ENCODE peak calls at places on chromosome 2, in six cellular contexts. One of them, this sample, is unnamed. For H3K4me1 and H3K27me3, the result is how much of the 10 kb centered on the place peaks cover.

GRCh38 chr2:237448171-237448570 is 34.2 kb upstream of the COL6A3 start:
- DNase-seq in spleen: no peak
- DNase-seq in neuronal stem cell: no peak
- DNase-seq in lung: no peak
- DNase-seq in CD8-positive, alpha-beta T cell: no peak
- DNase-seq in left ventricle myocardium inferior: no peak
- DNase-seq in this sample: no peak

GRCh38 chr2:127541849-127542630 is 6.6 kb downstream of the MYO7B start:
- DNase-seq in spleen: no peak
- DNase-seq in neuronal stem cell: no peak
- DNase-seq in lung: no peak
- DNase-seq in CD8-positive, alpha-beta T cell: no peak
- DNase-seq in left ventricle myocardium inferior: no peak
- DNase-seq in this sample: no peak

GRCh38 chr2:168015274-168015953 is 232.0 kb downstream of the STK39 start:
- DNase-seq in spleen: no peak
- DNase-seq in neuronal stem cell: no peak
- DNase-seq in lung: no peak
- DNase-seq in CD8-positive, alpha-beta T cell: no peak
- DNase-seq in left ventricle myocardium inferior: no peak
- DNase-seq in this sample: no peak

GRCh38 chr2:85248741-85249524 is 78.9 kb downstream of the TGOLN2 start:
- DNase-seq in spleen: peak
- DNase-seq in neuronal stem cell: no peak
- DNase-seq in lung: no peak
- DNase-seq in CD8-positive, alpha-beta T cell: no peak
- DNase-seq in left ventricle myocardium inferior: peak
- DNase-seq in this sample: peak

GRCh38 chr2:27494944-27495554 is at the start of gene FNDC4:
- DNase-seq in spleen: peak
- DNase-seq in neuronal stem cell: peak
- DNase-seq in lung: no peak
- DNase-seq in CD8-positive, alpha-beta T cell: no peak
- DNase-seq in left ventricle myocardium inferior: peak
- DNase-seq in this sample: no peak

GRCh38 chr2:169095631-169096105 is 26.3 kb downstream of the DHRS9 start:
- DNase-seq in spleen: no peak
- DNase-seq in neuronal stem cell: no peak
- DNase-seq in lung: no peak
- DNase-seq in CD8-positive, alpha-beta T cell: no peak
- DNase-seq in left ventricle myocardium inferior: no peak
- DNase-seq in this sample: no peak

GRCh38 chr2:694174-694573 is 17.0 kb upstream of the TMEM18 start:
- DNase-seq in spleen: no peak
- DNase-seq in neuronal stem cell: no peak
- DNase-seq in lung: no peak
- DNase-seq in CD8-positive, alpha-beta T cell: no peak
- DNase-seq in left ventricle myocardium inferior: no peak
- DNase-seq in this sample: no peak

GRCh38 chr2:158651358-158652057 is 143.6 kb upstream of the DAPL1 start:
- DNase-seq in spleen: no peak
- DNase-seq in neuronal stem cell: no peak
- DNase-seq in lung: no peak
- DNase-seq in CD8-positive, alpha-beta T cell: no peak
- DNase-seq in left ventricle myocardium inferior: peak
- DNase-seq in this sample: peak

GRCh38 chr2:162678551-162678950 is 160.0 kb downstream of the KCNH7 start:
- DNase-seq in spleen: no peak
- DNase-seq in neuronal stem cell: no peak
- DNase-seq in lung: no peak
- DNase-seq in CD8-positive, alpha-beta T cell: no peak
- DNase-seq in left ventricle myocardium inferior: no peak
- DNase-seq in this sample: no peak

GRCh38 chr2:163709270-163709669 is 26.5 kb downstream of the FIGN start:
- DNase-seq in spleen: no peak
- DNase-seq in neuronal stem cell: no peak
- DNase-seq in lung: no peak
- DNase-seq in CD8-positive, alpha-beta T cell: no peak
- DNase-seq in left ventricle myocardium inferior: no peak
- DNase-seq in this sample: no peak

GRCh38 chr2:197920581-197921213 is 116.3 kb downstream of the PLCL1 start:
- DNase-seq in spleen: no peak
- DNase-seq in neuronal stem cell: no peak
- DNase-seq in lung: no peak
- DNase-seq in CD8-positive, alpha-beta T cell: no peak
- DNase-seq in left ventricle myocardium inferior: no peak
- DNase-seq in this sample: no peak

GRCh38 chr2:11925295-11925694 is 178.9 kb downstream of the LPIN1 start:
- DNase-seq in spleen: no peak
- DNase-seq in neuronal stem cell: no peak
- DNase-seq in lung: no peak
- DNase-seq in CD8-positive, alpha-beta T cell: no peak
- DNase-seq in left ventricle myocardium inferior: no peak
- DNase-seq in this sample: no peak

GRCh38 chr2:217847552-217848350 is 155.0 kb downstream of the TNS1 start:
- DNase-seq in spleen: peak
- DNase-seq in neuronal stem cell: no peak
- DNase-seq in lung: no peak
- DNase-seq in CD8-positive, alpha-beta T cell: no peak
- DNase-seq in left ventricle myocardium inferior: no peak
- DNase-seq in this sample: no peak

GRCh38 chr2:1140389-1141003 is 189.8 kb downstream of the SNTG2 start:
- DNase-seq in spleen: no peak
- DNase-seq in neuronal stem cell: peak
- DNase-seq in lung: no peak
- DNase-seq in CD8-positive, alpha-beta T cell: no peak
- DNase-seq in left ventricle myocardium inferior: no peak
- DNase-seq in this sample: no peak

GRCh38 chr2:114222331-114222730 is 220.1 kb upstream of the DPP10 start:
- DNase-seq in spleen: no peak
- DNase-seq in neuronal stem cell: no peak
- DNase-seq in lung: no peak
- DNase-seq in CD8-positive, alpha-beta T cell: no peak
- DNase-seq in left ventricle myocardium inferior: no peak
- DNase-seq in this sample: no peak

GRCh38 chr2:38554973-38555595 is 47.6 kb downstream of the HNRNPLL start:
- DNase-seq in spleen: no peak
- DNase-seq in neuronal stem cell: no peak
- DNase-seq in lung: no peak
- DNase-seq in CD8-positive, alpha-beta T cell: no peak
- DNase-seq in left ventricle myocardium inferior: no peak
- DNase-seq in this sample: no peak

GRCh38 chr2:112733449-112733848 is 12.6 kb downstream of the NT5DC4 start:
- DNase-seq in spleen: no peak
- DNase-seq in neuronal stem cell: no peak
- DNase-seq in lung: no peak
- DNase-seq in CD8-positive, alpha-beta T cell: no peak
- DNase-seq in left ventricle myocardium inferior: no peak
- DNase-seq in this sample: no peak

GRCh38 chr2:165122521-165122920 is 81.3 kb downstream of the SCN3A start:
- DNase-seq in spleen: no peak
- DNase-seq in neuronal stem cell: no peak
- DNase-seq in lung: no peak
- DNase-seq in CD8-positive, alpha-beta T cell: no peak
- DNase-seq in left ventricle myocardium inferior: no peak
- DNase-seq in this sample: no peak

GRCh38 chr2:112784199-112785189 is at the start of gene IL1A:
- DNase-seq in spleen: no peak
- DNase-seq in neuronal stem cell: peak
- DNase-seq in lung: no peak
- DNase-seq in CD8-positive, alpha-beta T cell: no peak
- DNase-seq in left ventricle myocardium inferior: no peak
- DNase-seq in this sample: peak

GRCh38 chr2:202165945-202166344 is 72.5 kb downstream of the SUMO1 start:
- DNase-seq in spleen: no peak
- DNase-seq in neuronal stem cell: no peak
- DNase-seq in lung: no peak
- DNase-seq in CD8-positive, alpha-beta T cell: no peak
- DNase-seq in left ventricle myocardium inferior: no peak
- DNase-seq in this sample: no peak

GRCh38 chr2:202169826-202170424 is 68.5 kb downstream of the SUMO1 start:
- DNase-seq in spleen: no peak
- DNase-seq in neuronal stem cell: no peak
- DNase-seq in lung: no peak
- DNase-seq in CD8-positive, alpha-beta T cell: no peak
- DNase-seq in left ventricle myocardium inferior: no peak
- DNase-seq in this sample: no peak

GRCh38 chr2:202169131-202169530 is 69.3 kb downstream of the SUMO1 start:
- DNase-seq in spleen: no peak
- DNase-seq in neuronal stem cell: no peak
- DNase-seq in lung: no peak
- DNase-seq in CD8-positive, alpha-beta T cell: no peak
- DNase-seq in left ventricle myocardium inferior: no peak
- DNase-seq in this sample: no peak

GRCh38 chr2:202161106-202161836 is 77.1 kb downstream of the SUMO1 start:
- DNase-seq in spleen: no peak
- DNase-seq in neuronal stem cell: no peak
- DNase-seq in lung: no peak
- DNase-seq in CD8-positive, alpha-beta T cell: no peak
- DNase-seq in left ventricle myocardium inferior: no peak
- DNase-seq in this sample: no peak

DNA sequence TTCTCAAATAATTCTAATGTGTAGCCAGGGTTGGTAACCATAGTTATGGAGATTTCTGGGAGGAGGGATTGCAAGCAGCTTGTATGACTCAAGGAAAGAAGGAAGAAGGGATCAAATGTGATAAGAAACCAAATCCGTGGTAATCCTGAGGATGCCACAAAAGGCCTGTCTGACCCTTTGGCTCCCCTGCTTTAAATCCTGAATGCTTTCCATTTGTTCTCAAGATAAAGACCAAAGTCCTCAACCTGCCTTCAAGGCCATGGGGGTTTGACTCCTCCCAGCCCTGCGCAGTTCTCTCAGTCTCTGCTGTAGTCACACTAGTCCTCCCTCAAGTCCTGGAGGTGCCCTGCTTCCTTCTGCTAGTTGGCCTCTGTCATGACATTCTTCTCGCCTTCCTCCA is 74.0 kb downstream of the SUMO1 start:
- DNase-seq in spleen: no peak
- DNase-seq in neuronal stem cell: peak
- DNase-seq in lung: no peak
- DNase-seq in CD8-positive, alpha-beta T cell: no peak
- DNase-seq in left ventricle myocardium inferior: no peak
- DNase-seq in this sample: peak
- H3K4me3 ChIP-seq in spleen: no peak
- H3K4me3 ChIP-seq in neuronal stem cell: no peak
- H3K4me3 ChIP-seq in lung: no peak
- H3K4me3 ChIP-seq in CD8-positive, alpha-beta T cell: no peak
- H3K4me3 ChIP-seq in left ventricle myocardium inferior: no peak
- H3K4me3 ChIP-seq in this sample: no peak

DNA sequence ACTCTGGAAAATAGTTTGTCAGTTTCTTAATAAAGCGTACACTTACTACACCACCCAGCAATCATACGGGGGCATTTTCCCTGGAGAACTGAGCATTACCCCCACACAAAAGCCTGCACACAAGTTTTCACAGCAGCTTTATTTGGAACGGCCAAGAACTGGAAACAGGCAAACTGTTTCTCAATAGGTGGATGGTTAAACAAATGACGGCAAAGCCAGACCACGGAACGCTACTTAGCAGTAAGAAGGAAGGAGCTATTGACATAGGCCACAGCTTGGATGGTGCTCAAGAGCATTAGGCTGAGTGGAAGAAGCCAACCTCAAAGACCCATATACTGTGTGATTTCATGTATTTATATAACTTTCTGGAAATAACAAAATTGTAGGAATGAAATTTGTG is 9.0 kb downstream of the MALL start:
- DNase-seq in spleen: no peak
- DNase-seq in neuronal stem cell: no peak
- DNase-seq in lung: peak
- DNase-seq in CD8-positive, alpha-beta T cell: no peak
- DNase-seq in left ventricle myocardium inferior: no peak
- DNase-seq in this sample: no peak
- H3K4me1 ChIP-seq in spleen: under half
- H3K4me1 ChIP-seq in neuronal stem cell: under half
- H3K4me1 ChIP-seq in lung: under half
- H3K4me1 ChIP-seq in CD8-positive, alpha-beta T cell: under half
- H3K4me1 ChIP-seq in left ventricle myocardium inferior: under half
- H3K4me1 ChIP-seq in this sample: under half

GRCh38 chr2:44941551-44942234 is at the start of gene SIX3:
- DNase-seq in spleen: peak
- DNase-seq in neuronal stem cell: peak
- DNase-seq in lung: no peak
- DNase-seq in CD8-positive, alpha-beta T cell: no peak
- DNase-seq in left ventricle myocardium inferior: no peak
- DNase-seq in this sample: peak
- H3K27me3 ChIP-seq in spleen: under half
- H3K27me3 ChIP-seq in neuronal stem cell: under half
- H3K27me3 ChIP-seq in lung: under half
- H3K27me3 ChIP-seq in CD8-positive, alpha-beta T cell: under half
- H3K27me3 ChIP-seq in left ventricle myocardium inferior: half or more
- H3K27me3 ChIP-seq in this sample: half or more

GRCh38 chr2:17416891-17417391 is 101.3 kb downstream of the RAD51AP2 start:
- DNase-seq in spleen: no peak
- DNase-seq in neuronal stem cell: no peak
- DNase-seq in lung: no peak
- DNase-seq in CD8-positive, alpha-beta T cell: no peak
- DNase-seq in left ventricle myocardium inferior: no peak
- DNase-seq in this sample: no peak

GRCh38 chr2:17426708-17427107 is 91.5 kb downstream of the RAD51AP2 start:
- DNase-seq in spleen: no peak
- DNase-seq in neuronal stem cell: no peak
- DNase-seq in lung: no peak
- DNase-seq in CD8-positive, alpha-beta T cell: no peak
- DNase-seq in left ventricle myocardium inferior: no peak
- DNase-seq in this sample: no peak

GRCh38 chr2:17427401-17427800 is 90.8 kb downstream of the RAD51AP2 start:
- DNase-seq in spleen: no peak
- DNase-seq in neuronal stem cell: no peak
- DNase-seq in lung: no peak
- DNase-seq in CD8-positive, alpha-beta T cell: no peak
- DNase-seq in left ventricle myocardium inferior: no peak
- DNase-seq in this sample: no peak

DNA sequence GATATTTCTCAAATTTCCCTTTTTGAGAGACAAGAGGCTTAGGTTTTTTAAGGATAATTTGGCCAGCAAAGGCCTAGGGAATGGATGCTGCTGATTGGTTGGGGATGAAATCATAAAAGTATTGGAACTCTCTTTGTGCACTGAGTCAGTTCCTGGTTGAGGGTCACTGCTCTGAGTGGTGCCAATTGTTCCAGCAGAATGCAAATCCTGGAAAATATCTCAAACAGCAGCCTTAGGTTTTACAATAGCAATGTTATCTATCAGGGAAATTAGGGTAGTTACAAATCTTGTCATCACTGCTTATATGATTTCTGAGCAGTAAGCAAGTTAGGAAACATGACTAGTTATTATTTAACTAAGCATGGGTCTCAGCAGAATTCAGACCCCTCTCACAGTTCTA is 96.2 kb downstream of the RAD51AP2 start:
- DNase-seq in spleen: no peak
- DNase-seq in neuronal stem cell: no peak
- DNase-seq in lung: no peak
- DNase-seq in CD8-positive, alpha-beta T cell: no peak
- DNase-seq in left ventricle myocardium inferior: no peak
- DNase-seq in this sample: no peak
- H3K4me3 ChIP-seq in spleen: no peak
- H3K4me3 ChIP-seq in neuronal stem cell: no peak
- H3K4me3 ChIP-seq in lung: no peak
- H3K4me3 ChIP-seq in CD8-positive, alpha-beta T cell: no peak
- H3K4me3 ChIP-seq in left ventricle myocardium inferior: no peak
- H3K4me3 ChIP-seq in this sample: no peak